ENCODE peak calls at places on chromosome 3, in five cellular contexts. D is HuH-7; Q is T-helper 9 cell; Y is activated naive CD4-positive, alpha-beta T cell treated with anti-CD3 and anti-CD28 coated beads for 36 hours; A is naive thymus-derived CD8-positive, alpha-beta T cell. P is an unnamed sample.
A peak's percentile ranks its signal among the peaks of the same experiment; 100 is the strongest.

GRCh38 chr3:133691410-133692107 is 29.8 kb upstream of the TOPBP1 start:
- DNase-seq in Y (no peak), Q (no peak), A (no peak), D (no peak), P (no peak)

GRCh38 chr3:51682079-51682478 is 11.0 kb downstream of the TEX264 start:
- DNase-seq in Q (peak; percentile 54), D (peak; percentile 94), A (peak; percentile 73), Y (peak; percentile 87), P (peak; percentile 91)

GRCh38 chr3:179081885-179082284 is 10.3 kb upstream of the ZMAT3 start:
- DNase-seq in Q (no peak), D (no peak), A (no peak), Y (no peak), P (no peak)

GRCh38 chr3:72977463-72977862 is 19.1 kb upstream of the PPP4R2 start:
- DNase-seq in A (no peak), Y (peak; percentile 21), Q (no peak), D (no peak), P (no peak)

GRCh38 chr3:150055332-150055731 is 84.6 kb upstream of the PFN2 start:
- DNase-seq in A (no peak), Y (no peak), D (no peak), Q (no peak), P (no peak)

GRCh38 chr3:141412087-141412935 is 44.0 kb downstream of the ZBTB38 start:
- DNase-seq in Q (peak; percentile 21), D (no peak), Y (peak; percentile 73), A (peak; percentile 51), P (peak; percentile 81)

GRCh38 chr3:137692803-137693431 is 71.2 kb upstream of the SOX14 start:
- DNase-seq in Q (no peak), A (no peak), Y (peak; percentile 10), D (peak; percentile 26), P (peak; percentile 40)

GRCh38 chr3:181510500-181510899 is 201.2 kb upstream of the SOX2 start:
- DNase-seq in Q (no peak), D (no peak), Y (no peak), A (no peak), P (no peak)

GRCh38 chr3:144127014-144127413 is 155.4 kb downstream of the DIPK2A start:
- DNase-seq in A (no peak), Y (no peak), Q (no peak), D (no peak), P (peak; percentile 51)

GRCh38 chr3:52172262-52172757 is 18.1 kb upstream of the POC1A start:
- DNase-seq in Y (no peak), A (no peak), Q (no peak), D (no peak), P (no peak)

GRCh38 chr3:174505266-174505665 is 353.9 kb upstream of the NAALADL2 start:
- DNase-seq in Q (no peak), A (no peak), Y (no peak), D (no peak), P (no peak)

GRCh38 chr3:119585867-119586570 is 6.7 kb downstream of the ADPRH start:
- DNase-seq in Y (no peak), D (no peak), A (no peak), Q (no peak), P (no peak)

GRCh38 chr3:25507811-25508210 is 79.7 kb downstream of the RARB start:
- DNase-seq in Y (no peak), Q (no peak), A (no peak), D (no peak), P (no peak)

GRCh38 chr3:22249658-22250057 is 498.6 kb upstream of the ZNF385D start:
- DNase-seq in Y (no peak), D (no peak), A (no peak), Q (no peak), P (no peak)

P was measured in OCI-M1.